ENCODE peak calls at places on chromosomes 6 and 20, in five cellular contexts. V is aorta; A is brain microvascular endothelial cell; O is naive thymus-derived CD4-positive, alpha-beta T cell; H is tibial artery. J is an unnamed sample.

GRCh38 chr20:62501801-62502495 is 26.2 kb upstream of the GATA5 start:
- DNase-seq in H (no peak), O (no peak), V (peak; percentile 45), A (peak; percentile 53), J (no peak)

GRCh38 chr6:25007269-25007699 is 71.5 kb upstream of the RIPOR2 start:
- DNase-seq in O (no peak), H (no peak), V (no peak), A (no peak), J (no peak)

GRCh38 chr6:6851059-6851658 is 256.6 kb upstream of the RREB1 start:
- DNase-seq in O (no peak), H (peak; percentile 58), A (peak; percentile 97), V (peak; percentile 82), J (peak; percentile 30)

GRCh38 chr6:116387374-116387773 is 16.6 kb downstream of the DSE start:
- DNase-seq in A (peak; percentile 56), V (no peak), H (peak; percentile 27), O (no peak), J (no peak)

GRCh38 chr6:128357391-128358110 is 162.8 kb downstream of the PTPRK start:
- DNase-seq in V (no peak), H (no peak), O (no peak), A (no peak), J (no peak)

GRCh38 chr6:163405412-163406309 is 8.9 kb upstream of the QKI start:
- DNase-seq in O (peak; percentile 23), H (peak; percentile 79), V (peak; percentile 90), A (no peak), J (peak; percentile 36)

GRCh38 chr20:52899221-52899620 is 72.9 kb upstream of the TSHZ2 start:
- DNase-seq in V (no peak), O (no peak), H (no peak), A (no peak), J (no peak)

GRCh38 chr6:33853736-33854135 is 49.9 kb upstream of the MLN start:
- DNase-seq in V (no peak), O (no peak), H (no peak), A (no peak), J (no peak)

GRCh38 chr6:51753635-51754034 is 333.8 kb downstream of the PKHD1 start:
- DNase-seq in A (no peak), O (no peak), H (no peak), V (no peak), J (peak; percentile 53)

GRCh38 chr20:18796282-18796833 is 17.2 kb upstream of the SCP2D1 start:
- DNase-seq in A (no peak), V (no peak), H (no peak), O (no peak), J (no peak)

GRCh38 chr6:158725704-158726103 is 75.8 kb downstream of the SYTL3 start:
- DNase-seq in A (no peak), V (no peak), O (no peak), H (no peak), J (no peak)

GRCh38 chr6:152948150-152948768 is 34.6 kb downstream of the FBXO5 start:
- DNase-seq in A (peak; percentile 25), O (peak; percentile 30), H (no peak), V (no peak), J (peak; percentile 27)

GRCh38 chr6:170020041-170020583 is 268.7 kb downstream of the ERMARD start:
- DNase-seq in V (no peak), O (no peak), A (no peak), H (no peak), J (no peak)

GRCh38 chr6:11194399-11195274 is 37.8 kb downstream of the NEDD9 start:
- DNase-seq in V (no peak), H (no peak), A (peak; percentile 90), O (no peak), J (no peak)

GRCh38 chr20:35171438-35171752 is 477 bp upstream of the PROCR start:
- DNase-seq in O (no peak), V (no peak), A (no peak), H (no peak), J (no peak)
- H3K4me3 ChIP-seq in O (no peak overlapping the region), V (no peak overlapping the region), A (peak overlapping the region; percentile 56), H (peak overlapping the region; percentile 38), J (peak overlapping the region; percentile 47)

DNA sequence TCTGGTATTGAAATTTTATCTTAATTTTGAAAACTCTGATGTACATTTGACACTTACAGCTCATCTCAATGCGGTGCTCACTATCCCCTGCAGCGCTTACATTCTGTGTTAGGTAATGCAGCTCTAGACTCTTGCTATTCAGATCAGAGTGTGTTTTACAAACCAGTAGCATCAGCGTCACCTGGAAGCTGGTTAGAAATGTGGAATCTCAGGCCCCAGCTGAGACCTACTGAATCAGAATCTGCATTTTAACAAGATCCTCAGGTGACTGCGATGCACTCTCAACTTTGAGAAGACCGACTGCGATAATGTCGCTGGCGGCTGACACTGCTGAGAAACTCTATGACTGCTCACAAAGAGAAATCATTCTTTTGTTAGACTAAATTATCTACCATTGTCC is 140.3 kb upstream of the BTBD3 start:
- DNase-seq in H (no peak), V (no peak), O (no peak), A (no peak), J (no peak)
- H3K4me3 ChIP-seq in H (no peak overlapping the region), V (no peak overlapping the region), O (no peak overlapping the region), A (no peak overlapping the region), J (no peak overlapping the region)

GRCh38 chr20:44966030-44966961 is at the start of gene STK4:
- DNase-seq in O (peak; percentile 96), V (peak; percentile 96), A (peak; percentile 76), H (peak; percentile 91), J (peak; percentile 97)
- H3K4me3 ChIP-seq in O (peak within 1 kb of the TSS; percentile 75), V (peak within 1 kb of the TSS; percentile 45), A (peak within 1 kb of the TSS; percentile 97), H (peak within 1 kb of the TSS; percentile 71), J (peak within 1 kb of the TSS; percentile 96)

DNA sequence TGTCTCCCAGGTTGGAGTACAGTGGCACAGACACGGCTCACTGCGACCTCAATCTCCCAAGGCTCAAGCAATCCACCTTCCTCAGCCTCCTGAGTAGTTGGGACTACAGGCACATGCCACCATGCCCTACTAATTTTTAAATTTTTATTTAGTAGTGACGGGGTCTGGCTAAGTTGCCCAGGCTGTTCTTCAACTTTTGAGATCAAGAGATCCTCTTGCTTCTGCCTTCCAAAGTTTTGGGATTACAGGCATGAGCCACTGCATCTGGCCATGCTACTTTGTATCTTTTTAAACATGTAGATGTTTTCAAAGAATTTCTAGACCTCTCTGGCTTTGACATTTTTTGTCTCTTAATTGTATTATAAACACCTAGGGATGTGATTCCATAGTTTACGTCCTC is 1.4 kb downstream of the ADAT2 start:
- DNase-seq in O (no peak), V (no peak), A (no peak), H (no peak), J (no peak)
- H3K4me3 ChIP-seq in O (peak overlapping the region; percentile 89), V (no peak overlapping the region), A (no peak overlapping the region), H (peak overlapping the region; percentile 64), J (peak overlapping the region; percentile 93)

GRCh38 chr6:144583614-144583954 is 298.4 kb downstream of the UTRN start:
- DNase-seq in V (no peak), O (no peak), A (no peak), H (no peak), J (no peak)
- H3K4me3 ChIP-seq in V (no peak overlapping the region), O (peak overlapping the region; percentile 33), A (no peak overlapping the region), H (no peak overlapping the region), J (peak overlapping the region; percentile 89)

GRCh38 chr20:37913563-37914366 is 10.8 kb downstream of the VSTM2L start:
- DNase-seq in H (no peak), V (no peak), A (no peak), O (no peak), J (peak; percentile 64)

GRCh38 chr20:37911262-37911661 is 8.3 kb downstream of the VSTM2L start:
- DNase-seq in H (no peak), O (no peak), A (no peak), V (no peak), J (no peak)

GRCh38 chr20:37912874-37913273 is 9.9 kb downstream of the VSTM2L start:
- DNase-seq in O (no peak), A (no peak), V (no peak), H (no peak), J (no peak)

GRCh38 chr20:37914367-37914671 is 11.4 kb downstream of the VSTM2L start:
- DNase-seq in A (no peak), O (no peak), V (no peak), H (no peak), J (no peak)

DNA sequence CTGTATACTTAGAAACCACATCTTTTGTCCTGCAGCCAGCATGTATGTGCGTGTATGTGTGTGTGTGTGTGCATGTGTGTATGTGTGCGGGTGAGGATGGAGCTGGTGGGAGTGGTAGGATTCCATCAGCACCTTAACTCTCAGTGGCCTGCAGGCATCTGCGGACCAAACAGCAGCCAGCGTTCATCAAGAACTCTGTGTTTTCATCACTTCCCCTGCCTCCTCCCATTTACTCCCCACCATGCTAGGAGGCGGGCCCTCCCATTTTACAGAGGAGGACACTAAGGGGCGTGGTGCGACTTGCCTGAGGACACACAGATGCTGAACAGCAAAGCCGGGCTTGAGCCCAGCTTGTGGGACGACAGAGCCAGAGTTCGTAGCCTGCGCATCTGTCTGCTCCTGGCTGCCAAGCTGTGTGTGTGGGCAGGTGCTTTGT is 8.9 kb downstream of the VSTM2L start:
- DNase-seq in H (no peak), V (no peak), O (no peak), A (no peak), J (peak; percentile 85)
- H3K4me3 ChIP-seq in H (no peak overlapping the region), V (no peak overlapping the region), O (no peak overlapping the region), A (no peak overlapping the region), J (no peak overlapping the region)

GRCh38 chr6:141321486-141322347 is 811.0 kb upstream of the GJE1 start:
- DNase-seq in H (no peak), A (peak; percentile 29), O (no peak), V (no peak), J (no peak)
- H3K4me3 ChIP-seq in H (no peak overlapping the region), A (no peak overlapping the region), O (no peak overlapping the region), V (no peak overlapping the region), J (no peak overlapping the region)

GRCh38 chr6:168385380-168385779 is 55.6 kb upstream of the SMOC2 start:
- DNase-seq in H (no peak), A (no peak), O (no peak), V (no peak), J (no peak)
- H3K4me3 ChIP-seq in H (peak overlapping the region; percentile 36), A (no peak overlapping the region), O (no peak overlapping the region), V (peak overlapping the region; percentile 44), J (no peak overlapping the region)

J was measured in BE2C.